ENCODE peak calls at places on chromosomes 13 and 19, in nine cellular contexts. One of them, this sample, is unnamed.

GRCh38 chr13:94854688-94855087 is 142.3 kb upstream of the SOX21 start:
- DNase-seq in hepatic stellate cell: no peak
- DNase-seq in SHP77: no peak
- DNase-seq in T-helper 1 cell: no peak
- DNase-seq in Peyer's patch: no peak
- DNase-seq in activated CD4-positive, alpha-beta T cell treated with anti-CD3 and anti-CD28 coated beads, Interleukin-2, amount 50 U/mL, for 24 hours: no peak
- DNase-seq in pancreas: no peak
- DNase-seq in posterior vena cava: no peak
- DNase-seq in aorta: no peak
- DNase-seq in this sample: no peak

GRCh38 chr13:32849369-32849768 is 166.9 kb upstream of the KL start:
- DNase-seq in T-helper 1 cell: no peak
- DNase-seq in pancreas: no peak
- DNase-seq in Peyer's patch: no peak
- DNase-seq in posterior vena cava: no peak
- DNase-seq in aorta: no peak
- DNase-seq in activated CD4-positive, alpha-beta T cell treated with anti-CD3 and anti-CD28 coated beads, Interleukin-2, amount 50 U/mL, for 24 hours: no peak
- DNase-seq in SHP77: no peak
- DNase-seq in hepatic stellate cell: no peak
- DNase-seq in this sample: no peak

GRCh38 chr13:22735381-22735995 is 445.3 kb upstream of the SGCG start:
- DNase-seq in activated CD4-positive, alpha-beta T cell treated with anti-CD3 and anti-CD28 coated beads, Interleukin-2, amount 50 U/mL, for 24 hours: no peak
- DNase-seq in Peyer's patch: no peak
- DNase-seq in posterior vena cava: no peak
- DNase-seq in aorta: no peak
- DNase-seq in pancreas: no peak
- DNase-seq in hepatic stellate cell: no peak
- DNase-seq in T-helper 1 cell: no peak
- DNase-seq in SHP77: peak
- DNase-seq in this sample: no peak

GRCh38 chr19:18775586-18776287 is 15.4 kb downstream of the COMP start:
- DNase-seq in pancreas: peak
- DNase-seq in aorta: no peak
- DNase-seq in activated CD4-positive, alpha-beta T cell treated with anti-CD3 and anti-CD28 coated beads, Interleukin-2, amount 50 U/mL, for 24 hours: no peak
- DNase-seq in posterior vena cava: peak
- DNase-seq in SHP77: no peak
- DNase-seq in T-helper 1 cell: no peak
- DNase-seq in hepatic stellate cell: peak
- DNase-seq in Peyer's patch: no peak
- DNase-seq in this sample: peak

GRCh38 chr13:98570929-98571372 is 6.0 kb downstream of the STK24 start:
- DNase-seq in pancreas: no peak
- DNase-seq in activated CD4-positive, alpha-beta T cell treated with anti-CD3 and anti-CD28 coated beads, Interleukin-2, amount 50 U/mL, for 24 hours: no peak
- DNase-seq in SHP77: peak
- DNase-seq in T-helper 1 cell: no peak
- DNase-seq in hepatic stellate cell: peak
- DNase-seq in posterior vena cava: no peak
- DNase-seq in Peyer's patch: peak
- DNase-seq in aorta: no peak
- DNase-seq in this sample: no peak

GRCh38 chr13:43792456-43792855 is 5.7 kb upstream of the ENOX1 start:
- DNase-seq in hepatic stellate cell: no peak
- DNase-seq in activated CD4-positive, alpha-beta T cell treated with anti-CD3 and anti-CD28 coated beads, Interleukin-2, amount 50 U/mL, for 24 hours: no peak
- DNase-seq in T-helper 1 cell: no peak
- DNase-seq in SHP77: no peak
- DNase-seq in aorta: no peak
- DNase-seq in pancreas: no peak
- DNase-seq in Peyer's patch: no peak
- DNase-seq in posterior vena cava: no peak
- DNase-seq in this sample: no peak

GRCh38 chr19:12796146-12797071 is 5.1 kb downstream of the JUNB start:
- DNase-seq in hepatic stellate cell: peak
- DNase-seq in posterior vena cava: peak
- DNase-seq in SHP77: peak
- DNase-seq in activated CD4-positive, alpha-beta T cell treated with anti-CD3 and anti-CD28 coated beads, Interleukin-2, amount 50 U/mL, for 24 hours: peak
- DNase-seq in T-helper 1 cell: peak
- DNase-seq in pancreas: no peak
- DNase-seq in aorta: peak
- DNase-seq in Peyer's patch: peak
- DNase-seq in this sample: peak

GRCh38 chr19:7013678-7014077 is 7.6 kb downstream of the MBD3L2B start:
- DNase-seq in pancreas: no peak
- DNase-seq in T-helper 1 cell: no peak
- DNase-seq in Peyer's patch: no peak
- DNase-seq in activated CD4-positive, alpha-beta T cell treated with anti-CD3 and anti-CD28 coated beads, Interleukin-2, amount 50 U/mL, for 24 hours: no peak
- DNase-seq in SHP77: no peak
- DNase-seq in aorta: no peak
- DNase-seq in posterior vena cava: no peak
- DNase-seq in hepatic stellate cell: no peak
- DNase-seq in this sample: no peak

GRCh38 chr13:48493076-48493765 is 39.7 kb downstream of the RCBTB2 start:
- DNase-seq in activated CD4-positive, alpha-beta T cell treated with anti-CD3 and anti-CD28 coated beads, Interleukin-2, amount 50 U/mL, for 24 hours: no peak
- DNase-seq in Peyer's patch: no peak
- DNase-seq in T-helper 1 cell: no peak
- DNase-seq in hepatic stellate cell: no peak
- DNase-seq in aorta: no peak
- DNase-seq in SHP77: no peak
- DNase-seq in pancreas: no peak
- DNase-seq in posterior vena cava: no peak
- DNase-seq in this sample: no peak

GRCh38 chr13:31124225-31124624 is 37.5 kb downstream of the HSPH1 start:
- DNase-seq in SHP77: no peak
- DNase-seq in posterior vena cava: no peak
- DNase-seq in aorta: no peak
- DNase-seq in hepatic stellate cell: no peak
- DNase-seq in pancreas: no peak
- DNase-seq in T-helper 1 cell: no peak
- DNase-seq in Peyer's patch: no peak
- DNase-seq in activated CD4-positive, alpha-beta T cell treated with anti-CD3 and anti-CD28 coated beads, Interleukin-2, amount 50 U/mL, for 24 hours: no peak
- DNase-seq in this sample: no peak

GRCh38 chr19:28966737-28967401 is 246.1 kb downstream of the UQCRFS1 start:
- DNase-seq in T-helper 1 cell: no peak
- DNase-seq in activated CD4-positive, alpha-beta T cell treated with anti-CD3 and anti-CD28 coated beads, Interleukin-2, amount 50 U/mL, for 24 hours: no peak
- DNase-seq in hepatic stellate cell: no peak
- DNase-seq in Peyer's patch: no peak
- DNase-seq in pancreas: no peak
- DNase-seq in SHP77: no peak
- DNase-seq in aorta: no peak
- DNase-seq in posterior vena cava: no peak
- DNase-seq in this sample: no peak

This sample was measured in mesothelial cell of epicardium.